ENCODE peak calls at places on chromosomes 5 and 9, in six cellular contexts. K is endodermal cell, V is kidney, Y is vagina, P is stomach, T is K562. H is an unnamed sample. For H3K4me1, the result is how much of the 10 kb centered on the place peaks cover.

GRCh38 chr5:117207088-117207668 is 632.6 kb upstream of the SEMA6A start:
- DNase-seq in T (no peak), Y (no peak), K (peak), P (no peak), V (no peak), H (no peak)

GRCh38 chr9:109910616-109911568 is 130.9 kb downstream of the PALM2AKAP2 start:
- DNase-seq in T (no peak), P (no peak), V (no peak), K (no peak), Y (no peak), H (no peak)

GRCh38 chr5:150534811-150535210 is 26.9 kb downstream of the NDST1 start:
- DNase-seq in T (no peak), Y (no peak), V (no peak), P (no peak), K (no peak), H (no peak)

GRCh38 chr9:135930446-135931345 is 23.4 kb upstream of the CAMSAP1 start:
- DNase-seq in P (no peak), V (no peak), Y (no peak), T (no peak), K (no peak), H (no peak)

GRCh38 chr5:153490124-153491085 is at the start of gene GRIA1:
- DNase-seq in K (peak), Y (no peak), V (no peak), T (no peak), P (no peak), H (no peak)

GRCh38 chr5:14326035-14326909 is 183.1 kb downstream of the TRIO start:
- DNase-seq in K (peak), P (no peak), V (no peak), T (peak), Y (no peak), H (no peak)

GRCh38 chr9:107170801-107171200 is 112.3 kb upstream of the RAD23B start:
- DNase-seq in V (no peak), T (no peak), P (no peak), Y (no peak), K (no peak), H (no peak)

GRCh38 chr9:124128568-124128967 is 117.0 kb downstream of the LHX2 start:
- DNase-seq in K (no peak), V (no peak), P (no peak), Y (no peak), T (no peak), H (no peak)

GRCh38 chr9:89178162-89179120 is at the start of gene SHC3:
- DNase-seq in T (no peak), Y (no peak), P (no peak), V (no peak), K (peak), H (peak)

GRCh38 chr9:134944351-134944802 is 26.7 kb upstream of the FCN1 start:
- DNase-seq in K (peak), Y (no peak), T (no peak), V (no peak), P (no peak), H (no peak)

GRCh38 chr9:35517136-35517535 is 27.2 kb downstream of the RUSC2 start:
- DNase-seq in P (no peak), Y (no peak), V (no peak), K (no peak), T (no peak), H (no peak)

GRCh38 chr5:115816226-115817042 is at the start of gene CDO1:
- DNase-seq in V (peak), T (no peak), K (peak), Y (no peak), P (no peak), H (no peak)

GRCh38 chr5:134129411-134130238 is 15.1 kb downstream of the TCF7 start:
- DNase-seq in P (no peak), T (no peak), K (no peak), Y (no peak), V (peak), H (no peak)

GRCh38 chr5:74947961-74948613 is 81.9 kb upstream of the FAM169A start:
- DNase-seq in Y (no peak), T (no peak), K (peak), P (no peak), V (no peak), H (no peak)

GRCh38 chr9:132295181-132295580 is 59.6 kb downstream of the SETX start:
- DNase-seq in K (no peak), T (no peak), P (no peak), Y (no peak), V (no peak), H (no peak)

GRCh38 chr5:15694694-15695093 is 194.7 kb downstream of the FBXL7 start:
- DNase-seq in P (no peak), K (no peak), T (no peak), V (no peak), Y (no peak), H (no peak)

GRCh38 chr5:124729687-124730359 is 16.6 kb downstream of the ZNF608 start:
- DNase-seq in K (peak), P (no peak), T (no peak), V (no peak), Y (no peak), H (no peak)

GRCh38 chr9:129317179-129318011 is 139.3 kb upstream of the IER5L start:
- DNase-seq in T (no peak), V (peak), K (peak), Y (peak), P (no peak), H (no peak)

GRCh38 chr9:136305822-136306690 is 2.2 kb upstream of the CCDC187 start:
- DNase-seq in Y (no peak), P (no peak), K (peak), V (peak), T (no peak), H (no peak)

GRCh38 chr9:136643596-136644342 is 18.9 kb upstream of the EGFL7 start:
- DNase-seq in P (no peak), Y (no peak), K (no peak), V (peak), T (no peak), H (no peak)

GRCh38 chr5:100777680-100778281 is 125.3 kb downstream of the ST8SIA4 start:
- DNase-seq in P (no peak), T (no peak), K (no peak), Y (no peak), V (no peak), H (no peak)

GRCh38 chr9:115923903-115924668 is 229.5 kb upstream of the PAPPA start:
- DNase-seq in P (no peak), V (no peak), Y (no peak), T (no peak), K (no peak), H (no peak)

GRCh38 chr5:3197699-3198098 is 397.9 kb upstream of the IRX1 start:
- DNase-seq in P (no peak), Y (peak), V (no peak), T (no peak), K (peak), H (no peak)

GRCh38 chr5:9898319-9898718 is 268.2 kb upstream of the TAS2R1 start:
- DNase-seq in Y (no peak), T (no peak), P (no peak), V (no peak), K (peak), H (no peak)

GRCh38 chr5:166648736-166649135 is 1642.7 kb upstream of the WWC1 start:
- DNase-seq in V (no peak), P (no peak), K (no peak), T (no peak), Y (no peak), H (no peak)

GRCh38 chr9:25396828-25397227 is 281.4 kb downstream of the TUSC1 start:
- DNase-seq in Y (no peak), P (no peak), T (no peak), K (no peak), V (no peak), H (no peak)

GRCh38 chr5:24538345-24538744 is 106.4 kb downstream of the CDH10 start:
- DNase-seq in T (no peak), K (no peak), V (no peak), Y (no peak), P (no peak), H (no peak)

GRCh38 chr5:142792012-142792864 is 22.1 kb downstream of the ARHGAP26 start:
- DNase-seq in V (no peak), K (no peak), Y (no peak), P (no peak), T (no peak), H (no peak)

GRCh38 chr9:116318463-116319271 is 165.1 kb downstream of the PAPPA start:
- DNase-seq in T (no peak), V (no peak), K (peak), Y (peak), P (no peak), H (no peak)

GRCh38 chr9:114091711-114092110 is 7.4 kb downstream of the KIF12 start:
- DNase-seq in P (no peak), V (peak), T (no peak), K (peak), Y (no peak), H (no peak)

GRCh38 chr9:22033012-22033630 is 24.0 kb upstream of the CDKN2B start:
- DNase-seq in P (no peak), Y (no peak), T (no peak), V (no peak), K (no peak), H (no peak)

GRCh38 chr5:102747386-102748166 is 7.5 kb upstream of the PAM start:
- DNase-seq in K (peak), P (no peak), T (no peak), Y (no peak), V (no peak), H (no peak)

GRCh38 chr5:32709789-32710334 is 1.3 kb upstream of the NPR3 start:
- DNase-seq in T (peak), Y (no peak), P (peak), K (peak), V (peak), H (no peak)

GRCh38 chr9:100428871-100429654 is 2.1 kb downstream of the MSANTD3 start:
- DNase-seq in K (no peak), P (no peak), V (no peak), T (no peak), Y (peak), H (no peak)

GRCh38 chr5:14156611-14157493 is 13.7 kb downstream of the TRIO start:
- DNase-seq in P (no peak), K (no peak), Y (peak), T (no peak), V (no peak), H (no peak)

GRCh38 chr9:27945386-27945785 is 372.1 kb upstream of the C9orf72 start:
- DNase-seq in T (no peak), V (no peak), P (no peak), K (no peak), Y (no peak), H (no peak)

DNA sequence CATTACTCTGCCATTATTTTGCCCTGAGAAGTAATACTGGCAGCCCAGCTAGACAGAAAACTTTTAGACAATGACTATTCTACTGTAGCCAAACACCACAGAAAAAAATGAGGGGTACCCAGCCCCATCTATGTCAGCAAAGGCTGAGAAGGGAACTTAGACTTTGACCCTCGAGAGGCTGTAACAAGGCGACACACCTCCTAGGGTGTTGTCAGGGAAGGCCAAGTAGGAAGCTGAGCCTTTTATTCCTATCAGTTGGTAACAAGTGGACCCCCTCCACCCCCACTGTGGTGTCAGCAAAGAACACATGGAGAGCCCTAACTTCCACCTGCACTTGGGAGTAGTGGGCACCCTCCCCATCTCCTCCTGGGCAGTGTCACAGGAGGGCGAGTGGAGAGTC is 55.5 kb downstream of the SPTLC1 start:
- DNase-seq in P (no peak), T (no peak), V (no peak), K (no peak), Y (no peak), H (no peak)
- H3K4me1 ChIP-seq in P (under half), T (under half), V (under half), K (under half), Y (under half), H (under half)

DNA sequence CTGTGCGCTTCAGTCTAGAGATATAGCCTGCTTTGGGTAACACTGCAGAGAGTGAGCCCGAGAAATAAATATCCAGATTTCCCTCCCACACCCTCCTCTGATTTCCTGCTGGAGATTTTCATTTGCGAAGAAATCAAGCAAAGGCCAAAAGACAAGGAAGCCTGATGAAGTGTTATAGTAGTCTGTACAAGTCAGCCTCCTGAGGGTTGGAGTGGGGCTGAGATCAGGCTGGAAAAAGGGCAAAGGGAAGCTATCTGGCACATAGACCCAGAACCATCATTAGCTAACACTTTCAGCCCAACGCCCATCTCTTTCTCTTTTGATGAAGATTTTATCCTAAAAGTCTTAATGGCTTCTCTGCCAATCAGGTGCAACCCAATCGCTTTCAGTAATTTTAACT is 154.6 kb upstream of the SLC44A1 start:
- DNase-seq in P (no peak), T (no peak), Y (no peak), V (no peak), K (no peak), H (no peak)
- TF ChIP-seq CTCF in P (no peak), T (no peak), Y (no peak), V (no peak), K (no peak), H (no peak)

DNA sequence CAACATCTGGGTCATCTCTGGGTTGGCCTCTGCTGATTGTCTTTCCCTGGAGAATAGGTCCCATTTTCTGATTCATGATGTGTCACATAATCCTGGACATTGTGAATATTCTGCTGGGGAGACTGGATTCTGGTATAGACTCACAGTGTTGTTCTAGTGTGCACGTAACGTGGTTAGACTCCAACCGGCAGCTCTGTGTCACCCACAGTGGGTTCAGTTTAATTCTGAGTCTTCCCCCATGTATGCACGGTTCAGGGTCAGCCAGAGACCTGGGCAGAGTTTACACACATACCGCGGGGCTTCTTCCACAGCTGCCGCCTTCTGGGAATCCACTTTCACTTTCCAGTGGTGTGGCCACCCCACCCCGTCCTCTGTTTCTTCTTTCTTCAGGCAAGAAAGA is 38.0 kb upstream of the LRRC14B start:
- DNase-seq in Y (peak), V (peak), P (no peak), K (no peak), T (no peak), H (no peak)
- H3K4me1 ChIP-seq in Y (under half), V (under half), P (under half), K (under half), T (under half), H (under half)

GRCh38 chr5:168047669-168048111 is 243.8 kb upstream of the WWC1 start:
- DNase-seq in K (peak), P (peak), T (no peak), V (no peak), Y (no peak), H (no peak)
- TF ChIP-seq CTCF in K (peak), P (no peak), T (no peak), V (no peak), Y (no peak), H (no peak)

GRCh38 chr9:121207371-121207940 is 5.8 kb upstream of the RAB14 start:
- DNase-seq in K (no peak), Y (no peak), T (no peak), V (no peak), P (no peak), H (no peak)

GRCh38 chr9:121204121-121204520 is 2.5 kb upstream of the RAB14 start:
- DNase-seq in Y (no peak), P (no peak), V (no peak), K (no peak), T (no peak), H (no peak)

GRCh38 chr9:121206516-121207370 is 5.1 kb upstream of the RAB14 start:
- DNase-seq in K (peak), Y (no peak), P (no peak), T (no peak), V (no peak), H (no peak)

GRCh38 chr9:121201738-121202533 is at the start of gene RAB14:
- DNase-seq in K (peak), P (peak), V (peak), Y (peak), T (peak), H (peak)

GRCh38 chr9:121204611-121205010 is 2.9 kb upstream of the RAB14 start:
- DNase-seq in K (no peak), P (no peak), Y (no peak), T (no peak), V (no peak), H (no peak)
- H3K4me1 ChIP-seq in K (under half), P (under half), Y (under half), T (under half), V (under half), H (under half)

GRCh38 chr5:76601470-76601869 is 21.7 kb downstream of the F2RL2 start:
- DNase-seq in T (peak), K (no peak), P (no peak), Y (no peak), V (no peak), H (no peak)
- TF ChIP-seq CTCF in T (peak), K (peak), P (peak), Y (peak), V (peak), H (peak)

GRCh38 chr5:132362086-132362485 is 7.4 kb upstream of the SLC22A5 start:
- DNase-seq in Y (no peak), K (no peak), P (no peak), T (no peak), V (no peak), H (no peak)

GRCh38 chr5:132363431-132364112 is 5.9 kb upstream of the SLC22A5 start:
- DNase-seq in P (no peak), K (no peak), V (no peak), Y (no peak), T (no peak), H (no peak)

GRCh38 chr5:132354381-132354780 is 15.1 kb upstream of the SLC22A5 start:
- DNase-seq in T (no peak), Y (no peak), P (no peak), K (no peak), V (no peak), H (no peak)

GRCh38 chr5:132354828-132355765 is 14.4 kb upstream of the SLC22A5 start:
- DNase-seq in T (no peak), K (no peak), V (no peak), Y (no peak), P (no peak), H (no peak)

DNA sequence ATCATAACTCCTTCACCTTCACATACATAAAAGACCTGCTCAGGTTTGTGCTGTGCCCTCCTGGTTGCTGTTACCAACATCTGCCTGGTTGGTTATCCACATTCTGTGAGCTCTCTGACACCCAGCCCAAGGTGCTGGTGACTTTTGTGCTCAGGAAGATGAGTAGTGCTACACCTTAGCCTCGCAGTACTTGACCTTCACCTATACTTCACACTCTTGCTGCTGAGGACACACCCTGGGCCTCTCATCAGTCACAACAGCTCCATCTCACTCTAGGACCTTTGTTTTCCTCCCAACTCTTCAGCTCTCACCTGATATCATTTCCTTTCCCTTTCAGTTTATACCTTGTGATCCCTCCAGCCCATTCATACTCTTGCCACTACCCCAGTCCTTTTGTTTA is 10.8 kb upstream of the SLC22A5 start:
- DNase-seq in P (no peak), V (no peak), Y (no peak), T (no peak), K (no peak), H (no peak)
- H3K4me1 ChIP-seq in P (under half), V (under half), Y (under half), T (under half), K (under half), H (under half)